ENCODE peak calls at places on chromosomes 6 and 20, in seven cellular contexts. One of them, this sample, is unnamed.

GRCh38 chr6:16758163-16758975 is 2.9 kb downstream of the ATXN1 start:
- DNase-seq in HCT116: no peak
- DNase-seq in SK-N-SH: no peak
- DNase-seq in HepG2: peak; percentile 66
- DNase-seq in H1: no peak
- DNase-seq in GM12878: no peak
- DNase-seq in K562: peak; percentile 23
- DNase-seq in this sample: no peak

GRCh38 chr6:14333556-14334305 is 216.2 kb downstream of the CD83 start:
- DNase-seq in HCT116: no peak
- DNase-seq in SK-N-SH: no peak
- DNase-seq in HepG2: no peak
- DNase-seq in H1: no peak
- DNase-seq in GM12878: no peak
- DNase-seq in K562: no peak
- DNase-seq in this sample: no peak

GRCh38 chr6:5537967-5538366 is 276.7 kb downstream of the FARS2 start:
- DNase-seq in HCT116: no peak
- DNase-seq in SK-N-SH: no peak
- DNase-seq in HepG2: no peak
- DNase-seq in H1: no peak
- DNase-seq in GM12878: no peak
- DNase-seq in K562: no peak
- DNase-seq in this sample: no peak

GRCh38 chr6:13175759-13176158 is 152.6 kb downstream of the TBC1D7 start:
- DNase-seq in HCT116: no peak
- DNase-seq in SK-N-SH: no peak
- DNase-seq in HepG2: no peak
- DNase-seq in H1: no peak
- DNase-seq in GM12878: no peak
- DNase-seq in K562: no peak
- DNase-seq in this sample: peak; percentile 16

GRCh38 chr20:50321797-50322480 is 131.3 kb downstream of the CEBPB start:
- DNase-seq in HCT116: no peak
- DNase-seq in SK-N-SH: peak; percentile 12
- DNase-seq in HepG2: no peak
- DNase-seq in H1: no peak
- DNase-seq in GM12878: no peak
- DNase-seq in K562: no peak
- DNase-seq in this sample: no peak

GRCh38 chr6:161023316-161023715 is 31.7 kb downstream of the MAP3K4 start:
- DNase-seq in HCT116: no peak
- DNase-seq in SK-N-SH: no peak
- DNase-seq in HepG2: no peak
- DNase-seq in H1: no peak
- DNase-seq in GM12878: no peak
- DNase-seq in K562: no peak
- DNase-seq in this sample: no peak

GRCh38 chr6:111997078-111997862 is 56.6 kb upstream of the CCN6 start:
- DNase-seq in HCT116: peak; percentile 63
- DNase-seq in SK-N-SH: peak; percentile 76
- DNase-seq in HepG2: peak; percentile 71
- DNase-seq in H1: peak; percentile 85
- DNase-seq in GM12878: no peak
- DNase-seq in K562: peak; percentile 71
- DNase-seq in this sample: peak; percentile 63

GRCh38 chr6:166627875-166628849 is 1.1 kb upstream of the RPS6KA2 start:
- DNase-seq in HCT116: no peak
- DNase-seq in SK-N-SH: peak; percentile 80
- DNase-seq in HepG2: peak; percentile 25
- DNase-seq in H1: peak; percentile 78
- DNase-seq in GM12878: no peak
- DNase-seq in K562: peak; percentile 75
- DNase-seq in this sample: no peak

GRCh38 chr20:12860619-12861247 is 148.0 kb upstream of the SPTLC3 start:
- DNase-seq in HCT116: no peak
- DNase-seq in SK-N-SH: no peak
- DNase-seq in HepG2: no peak
- DNase-seq in H1: no peak
- DNase-seq in GM12878: no peak
- DNase-seq in K562: no peak
- DNase-seq in this sample: no peak

GRCh38 chr20:51631011-51631950 is 88.8 kb upstream of the NFATC2 start:
- DNase-seq in HCT116: peak; percentile 91
- DNase-seq in SK-N-SH: peak; percentile 44
- DNase-seq in HepG2: peak; percentile 28
- DNase-seq in H1: no peak
- DNase-seq in GM12878: no peak
- DNase-seq in K562: no peak
- DNase-seq in this sample: no peak

GRCh38 chr6:166465671-166466087 is 82.9 kb upstream of the MPC1 start:
- DNase-seq in HCT116: no peak
- DNase-seq in SK-N-SH: peak; percentile 63
- DNase-seq in HepG2: no peak
- DNase-seq in H1: no peak
- DNase-seq in GM12878: no peak
- DNase-seq in K562: peak; percentile 75
- DNase-seq in this sample: no peak

GRCh38 chr6:110593637-110594036 is 117.2 kb upstream of the SLC22A16 start:
- DNase-seq in HCT116: no peak
- DNase-seq in SK-N-SH: no peak
- DNase-seq in HepG2: peak; percentile 12
- DNase-seq in H1: no peak
- DNase-seq in GM12878: no peak
- DNase-seq in K562: no peak
- DNase-seq in this sample: no peak

GRCh38 chr20:18701969-18702368 is 111.6 kb upstream of the SCP2D1 start:
- DNase-seq in HCT116: no peak
- DNase-seq in SK-N-SH: no peak
- DNase-seq in HepG2: no peak
- DNase-seq in H1: no peak
- DNase-seq in GM12878: no peak
- DNase-seq in K562: no peak
- DNase-seq in this sample: no peak

GRCh38 chr6:50899306-50899840 is 80.7 kb downstream of the TFAP2B start:
- DNase-seq in HCT116: no peak
- DNase-seq in SK-N-SH: no peak
- DNase-seq in HepG2: no peak
- DNase-seq in H1: no peak
- DNase-seq in GM12878: no peak
- DNase-seq in K562: no peak
- DNase-seq in this sample: no peak

GRCh38 chr6:157253017-157253416 is 70.3 kb downstream of the TMEM242 start:
- DNase-seq in HCT116: no peak
- DNase-seq in SK-N-SH: no peak
- DNase-seq in HepG2: no peak
- DNase-seq in H1: no peak
- DNase-seq in GM12878: no peak
- DNase-seq in K562: no peak
- DNase-seq in this sample: no peak

GRCh38 chr6:121951918-121952379 is 447.5 kb upstream of the HSF2 start:
- DNase-seq in HCT116: no peak
- DNase-seq in SK-N-SH: no peak
- DNase-seq in HepG2: no peak
- DNase-seq in H1: no peak
- DNase-seq in GM12878: no peak
- DNase-seq in K562: no peak
- DNase-seq in this sample: no peak

GRCh38 chr6:11277275-11278206 is 45.1 kb upstream of the NEDD9 start:
- DNase-seq in HCT116: no peak
- DNase-seq in SK-N-SH: no peak
- DNase-seq in HepG2: peak; percentile 90
- DNase-seq in H1: no peak
- DNase-seq in GM12878: peak; percentile 94
- DNase-seq in K562: no peak
- DNase-seq in this sample: peak; percentile 59

GRCh38 chr6:62978920-62979319 is 232.3 kb upstream of the FKBP1C start:
- DNase-seq in HCT116: no peak
- DNase-seq in SK-N-SH: no peak
- DNase-seq in HepG2: no peak
- DNase-seq in H1: no peak
- DNase-seq in GM12878: no peak
- DNase-seq in K562: no peak
- DNase-seq in this sample: no peak

GRCh38 chr6:139686308-139686707 is 311.9 kb upstream of the CITED2 start:
- DNase-seq in HCT116: no peak
- DNase-seq in SK-N-SH: no peak
- DNase-seq in HepG2: no peak
- DNase-seq in H1: no peak
- DNase-seq in GM12878: no peak
- DNase-seq in K562: no peak
- DNase-seq in this sample: no peak

GRCh38 chr6:90989763-90990162 is 402.9 kb upstream of the MAP3K7 start:
- DNase-seq in HCT116: no peak
- DNase-seq in SK-N-SH: no peak
- DNase-seq in HepG2: no peak
- DNase-seq in H1: no peak
- DNase-seq in GM12878: no peak
- DNase-seq in K562: no peak
- DNase-seq in this sample: no peak

GRCh38 chr20:10524034-10524476 is 89.0 kb downstream of the SLX4IP start:
- DNase-seq in HCT116: no peak
- DNase-seq in SK-N-SH: no peak
- DNase-seq in HepG2: no peak
- DNase-seq in H1: peak; percentile 61
- DNase-seq in GM12878: no peak
- DNase-seq in K562: no peak
- DNase-seq in this sample: peak; percentile 15

GRCh38 chr6:43143235-43144124 is 27.6 kb upstream of the SRF start:
- DNase-seq in HCT116: peak; percentile 24
- DNase-seq in SK-N-SH: peak; percentile 97
- DNase-seq in HepG2: peak; percentile 76
- DNase-seq in H1: peak; percentile 96
- DNase-seq in GM12878: no peak
- DNase-seq in K562: peak; percentile 98
- DNase-seq in this sample: peak; percentile 84

GRCh38 chr20:35901678-35902544 is 52.4 kb downstream of the SCAND1 start:
- DNase-seq in HCT116: peak; percentile 23
- DNase-seq in SK-N-SH: no peak
- DNase-seq in HepG2: peak; percentile 33
- DNase-seq in H1: no peak
- DNase-seq in GM12878: no peak
- DNase-seq in K562: peak; percentile 52
- DNase-seq in this sample: no peak

GRCh38 chr6:99236010-99236409 is 113.5 kb downstream of the FAXC start:
- DNase-seq in HCT116: no peak
- DNase-seq in SK-N-SH: no peak
- DNase-seq in HepG2: no peak
- DNase-seq in H1: no peak
- DNase-seq in GM12878: no peak
- DNase-seq in K562: no peak
- DNase-seq in this sample: no peak
- TF ChIP-seq YY1 in HCT116: no peak
- TF ChIP-seq YY1 in SK-N-SH: no peak
- TF ChIP-seq YY1 in HepG2: no peak
- TF ChIP-seq YY1 in H1: no peak
- TF ChIP-seq YY1 in GM12878: no peak
- TF ChIP-seq YY1 in K562: no peak
- TF ChIP-seq YY1 in this sample: no peak

DNA sequence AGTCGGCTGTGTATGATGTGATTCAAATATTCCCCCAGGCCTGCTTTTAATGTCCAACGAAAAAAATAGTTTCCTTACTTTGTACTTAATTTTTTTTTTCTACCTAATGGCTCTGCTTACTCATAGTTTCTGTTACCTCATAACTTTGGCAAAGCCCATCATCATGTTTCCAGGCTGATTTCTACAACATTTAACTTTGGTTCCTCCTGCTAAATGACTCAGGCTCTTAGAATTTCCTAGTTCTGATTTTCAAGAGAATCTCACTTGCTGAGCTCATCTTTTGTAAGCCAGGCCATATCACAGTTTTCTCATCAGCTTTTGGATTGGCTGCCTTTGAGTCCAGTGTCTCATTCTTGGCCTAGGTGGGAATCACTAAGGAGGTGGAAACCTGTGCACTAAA is 323.1 kb downstream of the HDGFL1 start:
- DNase-seq in HCT116: no peak
- DNase-seq in SK-N-SH: no peak
- DNase-seq in HepG2: no peak
- DNase-seq in H1: no peak
- DNase-seq in GM12878: no peak
- DNase-seq in K562: no peak
- DNase-seq in this sample: no peak
- TF ChIP-seq YY1 in HCT116: no peak
- TF ChIP-seq YY1 in SK-N-SH: no peak
- TF ChIP-seq YY1 in HepG2: no peak
- TF ChIP-seq YY1 in H1: no peak
- TF ChIP-seq YY1 in GM12878: no peak
- TF ChIP-seq YY1 in K562: no peak
- TF ChIP-seq YY1 in this sample: no peak

GRCh38 chr6:53244532-53244931 is 95.9 kb upstream of the GCM1 start:
- DNase-seq in HCT116: no peak
- DNase-seq in SK-N-SH: no peak
- DNase-seq in HepG2: no peak
- DNase-seq in H1: no peak
- DNase-seq in GM12878: no peak
- DNase-seq in K562: no peak
- DNase-seq in this sample: no peak

GRCh38 chr6:53239526-53239925 is 90.9 kb upstream of the GCM1 start:
- DNase-seq in HCT116: no peak
- DNase-seq in SK-N-SH: no peak
- DNase-seq in HepG2: no peak
- DNase-seq in H1: no peak
- DNase-seq in GM12878: no peak
- DNase-seq in K562: no peak
- DNase-seq in this sample: no peak

GRCh38 chr6:53240763-53241162 is 92.1 kb upstream of the GCM1 start:
- DNase-seq in HCT116: no peak
- DNase-seq in SK-N-SH: no peak
- DNase-seq in HepG2: no peak
- DNase-seq in H1: no peak
- DNase-seq in GM12878: no peak
- DNase-seq in K562: no peak
- DNase-seq in this sample: no peak

GRCh38 chr6:53240139-53240538 is 91.5 kb upstream of the GCM1 start:
- DNase-seq in HCT116: no peak
- DNase-seq in SK-N-SH: no peak
- DNase-seq in HepG2: no peak
- DNase-seq in H1: no peak
- DNase-seq in GM12878: no peak
- DNase-seq in K562: no peak
- DNase-seq in this sample: no peak

DNA sequence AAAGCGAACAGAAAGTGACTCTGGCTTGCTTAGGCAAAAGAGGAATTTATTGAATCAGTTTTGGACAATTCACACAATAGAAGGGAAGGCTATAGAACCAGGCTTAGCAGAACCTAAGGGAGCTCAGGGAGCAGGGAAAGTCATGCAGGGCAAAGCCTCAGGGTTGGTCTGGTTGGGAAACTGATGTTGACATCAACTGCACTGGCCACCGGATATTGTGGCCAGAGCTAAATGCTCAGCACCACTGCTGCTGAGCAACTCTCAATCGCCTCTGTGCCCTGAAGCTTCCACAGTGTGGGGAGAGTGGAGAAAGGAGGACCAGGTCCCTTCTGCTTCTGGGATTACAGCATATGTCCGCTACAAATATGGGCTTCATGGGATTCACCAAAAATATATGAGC is 93.3 kb upstream of the GCM1 start:
- DNase-seq in HCT116: no peak
- DNase-seq in SK-N-SH: no peak
- DNase-seq in HepG2: no peak
- DNase-seq in H1: no peak
- DNase-seq in GM12878: no peak
- DNase-seq in K562: no peak
- DNase-seq in this sample: no peak
- TF ChIP-seq YY1 in HCT116: no peak
- TF ChIP-seq YY1 in SK-N-SH: no peak
- TF ChIP-seq YY1 in HepG2: no peak
- TF ChIP-seq YY1 in H1: no peak
- TF ChIP-seq YY1 in GM12878: no peak
- TF ChIP-seq YY1 in K562: no peak
- TF ChIP-seq YY1 in this sample: no peak

GRCh38 chr20:32017711-32018251 is 7.5 kb downstream of the CCM2L start:
- DNase-seq in HCT116: peak; percentile 79
- DNase-seq in SK-N-SH: peak; percentile 72
- DNase-seq in HepG2: peak; percentile 69
- DNase-seq in H1: peak; percentile 85
- DNase-seq in GM12878: no peak
- DNase-seq in K562: peak; percentile 81
- DNase-seq in this sample: no peak
- TF ChIP-seq YY1 in HCT116: no peak
- TF ChIP-seq YY1 in SK-N-SH: no peak
- TF ChIP-seq YY1 in HepG2: no peak
- TF ChIP-seq YY1 in H1: peak; percentile 40
- TF ChIP-seq YY1 in GM12878: no peak
- TF ChIP-seq YY1 in K562: no peak
- TF ChIP-seq YY1 in this sample: no peak

This sample was measured in NT2/D1.